ENCODE peak calls at places on chromosome 2, in ten cellular contexts. D is GM12865, G is ascending aorta, T is epithelial cell of proximal tubule, A is WTC11, B is psoas muscle, M is Calu3, O is cardiac muscle cell, H is neural crest cell, S is AG09309. C is an unnamed sample.

GRCh38 chr2:98502556-98503335 is 58.1 kb downstream of the INPP4A start:
- DNase-seq in D (peak; percentile 52), G (no peak), T (peak; percentile 45), A (no peak), B (no peak), M (no peak), O (no peak), H (no peak), S (no peak), C (no peak)

GRCh38 chr2:241102239-241102803 is at the start of gene MTERF4:
- DNase-seq in D (peak; percentile 94), G (peak; percentile 52), T (peak; percentile 15), A (peak; percentile 89), B (peak; percentile 88), M (peak; percentile 94), O (peak; percentile 94), H (peak; percentile 76), S (peak; percentile 10), C (peak; percentile 90)

GRCh38 chr2:240413813-240414429 is 21.5 kb upstream of the GPC1 start:
- DNase-seq in D (no peak), G (no peak), T (no peak), A (no peak), B (no peak), M (no peak), O (no peak), H (no peak), S (no peak), C (peak; percentile 48)

GRCh38 chr2:225020157-225020864 is 22.0 kb downstream of the DOCK10 start:
- DNase-seq in D (no peak), G (no peak), T (no peak), A (no peak), B (no peak), M (no peak), O (no peak), H (no peak), S (no peak), C (no peak)

GRCh38 chr2:16012626-16013501 is 72.5 kb downstream of the MYCN start:
- DNase-seq in D (no peak), G (no peak), T (no peak), A (peak; percentile 58), B (no peak), M (peak; percentile 80), O (no peak), H (peak; percentile 55), S (no peak), C (no peak)

GRCh38 chr2:45771251-45771650 is 119.8 kb downstream of the PRKCE start:
- DNase-seq in D (no peak), G (no peak), T (no peak), A (peak; percentile 17), B (peak; percentile 39), M (no peak), O (peak; percentile 75), H (peak; percentile 4), S (no peak), C (no peak)

GRCh38 chr2:231299267-231299666 is 96.2 kb upstream of the B3GNT7 start:
- DNase-seq in D (peak; percentile 43), G (no peak), T (no peak), A (no peak), B (no peak), M (no peak), O (no peak), H (no peak), S (no peak), C (no peak)

GRCh38 chr2:46329803-46330775 is 32.9 kb downstream of the EPAS1 start:
- DNase-seq in D (no peak), G (no peak), T (peak; percentile 94), A (no peak), B (no peak), M (peak; percentile 17), O (no peak), H (no peak), S (peak; percentile 89), C (no peak)

GRCh38 chr2:188576006-188576405 is 284.3 kb downstream of the GULP1 start:
- DNase-seq in D (no peak), G (no peak), T (no peak), A (no peak), B (no peak), M (no peak), O (no peak), H (no peak), S (no peak), C (no peak)

GRCh38 chr2:20723543-20723942 is 56.6 kb downstream of the GDF7 start:
- DNase-seq in D (no peak), G (no peak), T (no peak), A (no peak), B (no peak), M (no peak), O (no peak), H (no peak), S (no peak), C (no peak)

GRCh38 chr2:201952212-201952611 is 81.4 kb upstream of the FZD7 start:
- DNase-seq in D (no peak), G (no peak), T (no peak), A (peak; percentile 57), B (no peak), M (no peak), O (no peak), H (no peak), S (no peak), C (no peak)

GRCh38 chr2:182649316-182649715 is 66.7 kb upstream of the DNAJC10 start:
- DNase-seq in D (peak; percentile 37), G (no peak), T (no peak), A (peak; percentile 53), B (no peak), M (peak; percentile 26), O (peak; percentile 62), H (no peak), S (no peak), C (no peak)
- TF ChIP-seq CTCF in D (peak; percentile 31), G (peak; percentile 29), T (peak; percentile 73), A (peak; percentile 43), B (peak; percentile 9), M (peak; percentile 42), O (peak; percentile 69), H (peak; percentile 65), S (peak; percentile 71), C (peak; percentile 73)

DNA sequence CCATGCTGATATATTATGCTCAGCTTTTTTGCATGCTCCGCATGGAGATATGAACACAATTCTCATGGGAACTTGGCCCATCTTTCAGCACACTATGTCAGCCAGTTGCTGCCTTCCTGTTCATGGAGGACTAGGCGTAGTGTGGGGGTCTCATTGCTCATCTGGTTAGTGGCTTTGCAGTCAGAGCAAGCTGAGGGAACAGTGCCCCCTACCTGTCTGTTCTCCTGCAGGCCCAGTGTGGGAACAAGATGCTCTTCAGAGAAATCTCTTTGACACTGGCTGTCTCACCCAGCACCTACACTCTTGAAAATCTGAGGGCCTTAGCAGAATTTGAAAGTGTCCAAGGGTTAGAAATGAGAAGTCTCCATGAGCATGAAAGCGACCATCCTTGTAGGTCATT is 47.1 kb downstream of the SPTBN1 start:
- DNase-seq in D (peak; percentile 64), G (no peak), T (no peak), A (peak; percentile 79), B (no peak), M (peak; percentile 39), O (peak; percentile 72), H (peak; percentile 49), S (no peak), C (no peak)
- TF ChIP-seq CTCF in D (peak; percentile 73), G (peak; percentile 20), T (peak; percentile 88), A (peak; percentile 70), B (peak; percentile 40), M (peak; percentile 38), O (peak; percentile 69), H (peak; percentile 63), S (peak; percentile 53), C (peak; percentile 70)

DNA sequence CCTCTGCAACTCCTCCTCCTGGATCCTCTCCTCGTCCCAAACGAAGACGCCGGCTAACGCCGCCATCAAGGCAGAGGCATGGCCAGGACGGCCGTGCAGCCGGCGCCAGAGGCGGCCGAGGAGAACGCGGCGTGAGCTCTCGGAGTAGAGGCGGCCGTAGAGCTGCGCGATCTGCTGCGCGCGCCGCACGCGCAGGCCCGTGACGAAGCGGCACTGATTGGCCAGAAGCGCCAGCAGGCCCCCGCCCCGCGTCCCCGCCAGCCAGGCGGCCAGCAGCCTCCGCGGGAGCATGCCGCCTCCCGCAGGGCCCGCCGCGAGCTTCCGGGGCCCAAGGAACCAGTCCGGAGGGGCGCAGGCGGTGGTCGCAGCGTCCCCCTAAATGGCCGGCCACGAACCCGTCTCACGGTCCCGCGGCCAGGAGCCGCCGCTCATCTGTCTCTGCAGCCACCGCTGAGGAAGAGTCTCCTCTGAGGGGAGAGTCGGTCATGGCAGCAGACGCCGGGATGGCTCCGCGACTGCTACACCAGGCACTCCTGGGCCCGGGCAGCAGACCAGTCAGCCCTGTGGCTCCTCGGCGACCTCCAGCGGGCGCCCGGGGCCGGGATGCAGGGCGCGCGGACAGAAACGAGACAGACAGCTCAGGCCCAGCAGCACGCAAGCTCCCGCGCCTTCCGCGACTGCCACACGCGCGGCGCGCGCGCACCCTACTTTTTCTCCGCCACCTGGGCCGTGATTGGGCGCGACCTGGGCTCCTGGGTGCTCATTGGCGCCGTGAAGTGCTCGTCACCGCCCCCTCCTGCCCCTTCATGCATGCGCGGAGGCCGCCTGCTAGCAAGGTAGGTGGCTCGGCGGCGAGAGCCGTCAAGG is at the start of gene STARD7:
- DNase-seq in D (peak; percentile 100), G (peak; percentile 93), T (peak; percentile 59), A (peak; percentile 99), B (peak; percentile 99), M (peak; percentile 99), O (peak; percentile 98), H (peak; percentile 98), S (peak; percentile 88), C (peak; percentile 99)
- TF ChIP-seq CTCF in D (no peak), G (no peak), T (peak; percentile 3), A (no peak), B (no peak), M (no peak), O (peak; percentile 1), H (peak; percentile 26), S (no peak), C (peak; percentile 29)

GRCh38 chr2:133148187-133148586 is 420.1 kb downstream of the NCKAP5 start:
- DNase-seq in D (no peak), G (no peak), T (no peak), A (no peak), B (no peak), M (no peak), O (no peak), H (no peak), S (no peak), C (no peak)

GRCh38 chr2:133152801-133153200 is 415.5 kb downstream of the NCKAP5 start:
- DNase-seq in D (no peak), G (no peak), T (no peak), A (no peak), B (no peak), M (no peak), O (no peak), H (no peak), S (no peak), C (no peak)

GRCh38 chr2:133143649-133144048 is 424.6 kb downstream of the NCKAP5 start:
- DNase-seq in D (no peak), G (no peak), T (no peak), A (no peak), B (no peak), M (peak; percentile 19), O (no peak), H (no peak), S (no peak), C (no peak)

GRCh38 chr2:133142087-133142486 is 426.2 kb downstream of the NCKAP5 start:
- DNase-seq in D (peak; percentile 0), G (no peak), T (no peak), A (no peak), B (no peak), M (no peak), O (no peak), H (no peak), S (no peak), C (no peak)

DNA sequence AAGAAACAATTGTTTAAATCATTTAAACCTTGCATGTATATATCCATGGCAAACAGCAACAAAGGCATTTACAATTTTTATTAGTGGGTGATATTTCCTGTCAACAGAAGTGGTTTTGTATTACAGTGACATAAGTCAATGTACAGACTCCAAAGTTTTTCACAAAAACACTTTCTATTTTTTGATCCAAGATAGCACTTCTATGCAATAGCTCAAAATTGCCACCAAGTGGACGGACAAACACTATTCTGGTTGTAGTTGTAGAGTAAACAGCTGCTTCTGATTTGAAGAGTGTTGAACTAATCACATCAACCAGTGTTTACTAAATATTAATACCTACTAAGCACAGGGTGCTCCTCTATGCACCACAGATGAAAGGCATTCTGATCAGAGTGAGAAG is 421.4 kb downstream of the NCKAP5 start:
- DNase-seq in D (no peak), G (no peak), T (no peak), A (no peak), B (no peak), M (no peak), O (no peak), H (no peak), S (no peak), C (no peak)
- TF ChIP-seq CTCF in D (no peak), G (no peak), T (peak; percentile 34), A (no peak), B (no peak), M (no peak), O (no peak), H (no peak), S (peak; percentile 34), C (no peak)